ENCODE peak calls at places on chromosome 19, in five cellular contexts. V is MCF 10A; C is uterus; Z is stimulated activated CD4-positive, alpha-beta T cell treated with anti-CD3 and anti-CD28 coated beads, Interleukin-4, amount 100 ng/mL, for 48 hours; J is PC-9. Q is an unnamed sample.
A peak's percentile ranks its signal among the peaks of the same experiment; 100 is the strongest.

GRCh38 chr19:575527-576506 is 3.4 kb downstream of the BSG start:
- DNase-seq in V (peak; percentile 86), C (peak; percentile 47), Z (no peak), J (peak; percentile 79), Q (no peak)

GRCh38 chr19:34350161-34350561 is 14.8 kb upstream of the GPI start:
- DNase-seq in V (no peak), C (no peak), Z (peak; percentile 56), J (no peak), Q (no peak)

GRCh38 chr19:15640294-15640903 is at the start of gene CYP4F3:
- DNase-seq in V (peak; percentile 91), C (peak; percentile 52), Z (no peak), J (peak; percentile 98), Q (peak; percentile 93)

GRCh38 chr19:49637865-49638350 is 2.0 kb downstream of the RRAS start:
- DNase-seq in V (peak; percentile 93), C (peak; percentile 86), Z (no peak), J (peak; percentile 64), Q (peak; percentile 91)

GRCh38 chr19:3098141-3098514 is 4.0 kb downstream of the GNA11 start:
- DNase-seq in V (no peak), C (no peak), Z (no peak), J (no peak), Q (no peak)

GRCh38 chr19:7815325-7815724 is 14.7 kb upstream of the EVI5L start:
- DNase-seq in V (no peak), C (no peak), Z (no peak), J (no peak), Q (no peak)

GRCh38 chr19:54548806-54549205 is 24.8 kb upstream of the LILRA2 start:
- DNase-seq in V (no peak), C (no peak), Z (no peak), J (no peak), Q (no peak)

GRCh38 chr19:43525836-43526771 is 897 bp downstream of the ETHE1 start:
- DNase-seq in V (peak; percentile 29), C (peak; percentile 28), Z (peak; percentile 15), J (no peak), Q (peak; percentile 48)

GRCh38 chr19:19211499-19212432 is at the start of gene NCAN:
- DNase-seq in V (no peak), C (no peak), Z (no peak), J (no peak), Q (no peak)

GRCh38 chr19:41276231-41276630 is 12.1 kb downstream of the HNRNPUL1 start:
- DNase-seq in V (peak; percentile 17), C (no peak), Z (no peak), J (no peak), Q (no peak)

GRCh38 chr19:317710-318508 is 26.7 kb downstream of the MIER2 start:
- DNase-seq in V (no peak), C (no peak), Z (no peak), J (no peak), Q (no peak)

GRCh38 chr19:43625918-43626579 is 6.6 kb upstream of the ZNF428 start:
- DNase-seq in V (peak; percentile 32), C (no peak), Z (no peak), J (no peak), Q (peak; percentile 33)

GRCh38 chr19:35715981-35716734 is 1.6 kb upstream of the KMT2B start:
- DNase-seq in V (no peak), C (peak; percentile 68), Z (no peak), J (peak; percentile 42), Q (peak; percentile 71)

GRCh38 chr19:35166100-35167063 is 11.8 kb downstream of the FXYD5 start:
- DNase-seq in V (peak; percentile 74), C (no peak), Z (no peak), J (no peak), Q (no peak)

GRCh38 chr19:11174336-11174735 is 18.8 kb upstream of the SPC24 start:
- DNase-seq in V (no peak), C (no peak), Z (no peak), J (no peak), Q (no peak)

GRCh38 chr19:51690359-51691121 is 2.6 kb upstream of the SPACA6 start:
- DNase-seq in V (peak; percentile 76), C (peak; percentile 85), Z (peak; percentile 69), J (peak; percentile 42), Q (peak; percentile 75)

GRCh38 chr19:46913852-46914430 is 53.1 kb downstream of the ARHGAP35 start:
- DNase-seq in V (no peak), C (no peak), Z (no peak), J (peak; percentile 91), Q (no peak)

GRCh38 chr19:33668968-33669367 is 47.2 kb downstream of the CHST8 start:
- DNase-seq in V (no peak), C (no peak), Z (no peak), J (no peak), Q (no peak)

GRCh38 chr19:43798546-43799409 is 3.5 kb downstream of the LYPD5 start:
- DNase-seq in V (peak; percentile 89), C (no peak), Z (peak; percentile 64), J (peak; percentile 77), Q (peak; percentile 88)

GRCh38 chr19:12623361-12624031 is 12.8 kb downstream of the ZNF791 start:
- DNase-seq in V (no peak), C (no peak), Z (no peak), J (no peak), Q (no peak)

GRCh38 chr19:33621065-33621785 is 528 bp upstream of the CHST8 start:
- DNase-seq in V (no peak), C (no peak), Z (no peak), J (no peak), Q (no peak)

GRCh38 chr19:34300380-34300779 is 46.0 kb downstream of the GARRE1 start:
- DNase-seq in V (no peak), C (no peak), Z (no peak), J (no peak), Q (no peak)

GRCh38 chr19:30151081-30151480 is 209.0 kb downstream of the URI1 start:
- DNase-seq in V (no peak), C (no peak), Z (no peak), J (no peak), Q (no peak)

GRCh38 chr19:16296713-16297112 is 27.9 kb upstream of the KLF2 start:
- DNase-seq in V (peak; percentile 40), C (no peak), Z (no peak), J (peak; percentile 87), Q (peak; percentile 56)

GRCh38 chr19:33946535-33947323 is 150.1 kb downstream of the KCTD15 start:
- DNase-seq in V (no peak), C (no peak), Z (no peak), J (no peak), Q (no peak)

GRCh38 chr19:27750697-27751391 is 1462.1 kb downstream of the UQCRFS1 start:
- DNase-seq in V (no peak), C (no peak), Z (no peak), J (no peak), Q (no peak)

GRCh38 chr19:3283886-3284657 is 59.6 kb downstream of the CELF5 start:
- DNase-seq in V (no peak), C (no peak), Z (no peak), J (no peak), Q (no peak)

GRCh38 chr19:14073232-14073924 is 792 bp downstream of the MISP3 start:
- DNase-seq in V (peak; percentile 71), C (peak; percentile 69), Z (peak; percentile 66), J (peak; percentile 61), Q (peak; percentile 78)

GRCh38 chr19:5711025-5711424 is 8.9 kb downstream of the LONP1 start:
- DNase-seq in V (no peak), C (no peak), Z (no peak), J (no peak), Q (no peak)

GRCh38 chr19:934865-935422 is 9.1 kb downstream of the ARID3A start:
- DNase-seq in V (peak; percentile 90), C (peak; percentile 78), Z (no peak), J (no peak), Q (peak; percentile 86)

GRCh38 chr19:42480335-42481095 is 37.8 kb upstream of the CXCL17 start:
- DNase-seq in V (peak; percentile 31), C (no peak), Z (no peak), J (peak; percentile 93), Q (peak; percentile 62)

GRCh38 chr19:11203194-11204075 is 6.1 kb upstream of the KANK2 start:
- DNase-seq in V (peak; percentile 78), C (peak; percentile 93), Z (no peak), J (peak; percentile 69), Q (peak; percentile 69)

GRCh38 chr19:31834070-31834469 is 484.8 kb upstream of the TSHZ3 start:
- DNase-seq in V (no peak), C (no peak), Z (no peak), J (no peak), Q (no peak)

GRCh38 chr19:34962281-34962944 is 1.6 kb downstream of the ZNF792 start:
- DNase-seq in V (no peak), C (no peak), Z (no peak), J (no peak), Q (no peak)

GRCh38 chr19:3644351-3645066 is 17.9 kb upstream of the CACTIN start:
- DNase-seq in V (no peak), C (no peak), Z (no peak), J (no peak), Q (no peak)

GRCh38 chr19:18542936-18543813 is at the start of gene FKBP8:
- DNase-seq in V (peak; percentile 87), C (peak; percentile 95), Z (peak; percentile 94), J (peak; percentile 73), Q (peak; percentile 91)

GRCh38 chr19:1098177-1099051 is 3.2 kb upstream of the POLR2E start:
- DNase-seq in V (peak; percentile 82), C (no peak), Z (no peak), J (peak; percentile 93), Q (no peak)

GRCh38 chr19:4639531-4640246 is 373 bp downstream of the TNFAIP8L1 start:
- DNase-seq in V (peak; percentile 16), C (peak; percentile 53), Z (no peak), J (no peak), Q (no peak)

Q was measured in Calu3.